ENCODE peak calls at places on chromosomes 4 and X, in ten cellular contexts. K, Y, C, U, J, M, F, B, A and Z are unnamed samples.

GRCh38 chr4:81214518-81215218 is 354 bp downstream of the PRKG2 start:
- DNase-seq in K (peak), Y (no peak), C (no peak), U (peak), J (no peak), M (no peak), F (no peak), B (peak), A (peak), Z (no peak)

GRCh38 chr4:30386266-30386895 is 333.8 kb upstream of the PCDH7 start:
- DNase-seq in K (no peak), Y (no peak), C (no peak), U (no peak), J (no peak), M (no peak), F (no peak), B (no peak), A (no peak), Z (no peak)

GRCh38 chr4:52912608-52913007 is 50.5 kb downstream of the RASL11B start:
- DNase-seq in K (no peak), Y (no peak), C (no peak), U (no peak), J (no peak), M (no peak), F (no peak), B (no peak), A (no peak), Z (peak)

GRCh38 chr4:14100349-14100748 is 472.8 kb upstream of the BOD1L1 start:
- DNase-seq in K (no peak), Y (no peak), C (no peak), U (no peak), J (no peak), M (no peak), F (no peak), B (no peak), A (peak), Z (no peak)

GRCh38 chr4:114103908-114104307 is 124.5 kb upstream of the ARSJ start:
- DNase-seq in K (no peak), Y (no peak), C (no peak), U (no peak), J (no peak), M (no peak), F (no peak), B (no peak), A (no peak), Z (no peak)

GRCh38 chr4:42627887-42628646 is 28.8 kb downstream of the ATP8A1 start:
- DNase-seq in K (no peak), Y (no peak), C (no peak), U (peak), J (no peak), M (no peak), F (no peak), B (peak), A (no peak), Z (no peak)

GRCh38 chr4:78613522-78614311 is 62.1 kb downstream of the ANXA3 start:
- DNase-seq in K (no peak), Y (no peak), C (no peak), U (no peak), J (no peak), M (no peak), F (no peak), B (no peak), A (no peak), Z (no peak)

GRCh38 chr4:115918149-115918548 is 804.7 kb upstream of the NDST4 start:
- DNase-seq in K (no peak), Y (no peak), C (no peak), U (no peak), J (no peak), M (no peak), F (no peak), B (no peak), A (no peak), Z (no peak)

GRCh38 chr4:15078682-15079642 is 76.7 kb downstream of the CPEB2 start:
- DNase-seq in K (no peak), Y (no peak), C (no peak), U (no peak), J (peak), M (no peak), F (no peak), B (no peak), A (no peak), Z (peak)

GRCh38 chrX:69538321-69538876 is 34.3 kb downstream of the NALF2 start:
- DNase-seq in K (peak), Y (peak), C (peak), U (peak), J (peak), M (peak), F (no peak), B (peak), A (peak), Z (peak)

GRCh38 chrX:336227-336626 is 17.6 kb upstream of the GTPBP6 start:
- DNase-seq in K (no peak), Y (no peak), C (no peak), U (no peak), J (no peak), M (no peak), F (no peak), B (no peak), A (no peak), Z (no peak)

GRCh38 chr4:137755033-137755471 is 222.8 kb upstream of the PCDH18 start:
- DNase-seq in K (no peak), Y (peak), C (no peak), U (no peak), J (no peak), M (no peak), F (peak), B (no peak), A (no peak), Z (peak)

GRCh38 chrX:106999002-106999975 is 723 bp downstream of the MORC4 start:
- DNase-seq in K (peak), Y (no peak), C (peak), U (peak), J (peak), M (no peak), F (no peak), B (peak), A (peak), Z (peak)

GRCh38 chrX:96764864-96765263 is 80.2 kb downstream of the DIAPH2 start:
- DNase-seq in K (no peak), Y (no peak), C (no peak), U (no peak), J (no peak), M (no peak), F (no peak), B (no peak), A (no peak), Z (no peak)